ENCODE peak calls at places on chromosomes 12 and 14, in six cellular contexts. D is heart right ventricle; G is RWPE2; E is HepG2; A is CD8-positive, alpha-beta T cell; Q is left lung. S is an unnamed sample.

GRCh38 chr14:102930138-102930752 is 7.8 kb downstream of the AMN start:
- ATAC-seq in D (no peak), G (no peak), E (no peak), A (no peak), Q (no peak), S (no peak)

GRCh38 chr12:79295572-79295971 is 395.2 kb downstream of the PAWR start:
- ATAC-seq in D (no peak), G (no peak), E (no peak), A (no peak), Q (no peak), S (no peak)

GRCh38 chr14:54784060-54784459 is 118.6 kb downstream of the GCH1 start:
- ATAC-seq in D (peak; percentile 86), G (no peak), E (peak; percentile 27), A (no peak), Q (no peak), S (no peak)

GRCh38 chr14:75168586-75169335 is 7.7 kb downstream of the TMED10 start:
- ATAC-seq in D (no peak), G (peak; percentile 19), E (no peak), A (no peak), Q (no peak), S (no peak)

GRCh38 chr12:52924764-52925716 is 20.2 kb upstream of the KRT8 start:
- ATAC-seq in D (no peak), G (peak; percentile 76), E (peak; percentile 38), A (no peak), Q (peak; percentile 20), S (no peak)

GRCh38 chr14:60051690-60052324 is 39.9 kb upstream of the PCNX4 start:
- ATAC-seq in D (no peak), G (no peak), E (no peak), A (peak; percentile 68), Q (no peak), S (no peak)

GRCh38 chr12:6067152-6067916 is 57.1 kb downstream of the VWF start:
- ATAC-seq in D (peak; percentile 21), G (no peak), E (peak; percentile 58), A (no peak), Q (no peak), S (peak; percentile 39)

GRCh38 chr12:97568336-97569180 is 106.0 kb downstream of the RMST start:
- ATAC-seq in D (no peak), G (peak; percentile 97), E (peak; percentile 97), A (no peak), Q (peak; percentile 96), S (no peak)

GRCh38 chr14:102917469-102918211 is 4.8 kb upstream of the AMN start:
- ATAC-seq in D (peak; percentile 35), G (peak; percentile 6), E (peak; percentile 4), A (peak; percentile 74), Q (peak; percentile 57), S (peak; percentile 11)

GRCh38 chr12:87670448-87670847 is 358.8 kb downstream of the C12orf50 start:
- ATAC-seq in D (no peak), G (no peak), E (no peak), A (no peak), Q (no peak), S (no peak)

GRCh38 chr12:122086641-122087285 is 8.2 kb downstream of the MLXIP start:
- ATAC-seq in D (peak; percentile 30), G (no peak), E (no peak), A (no peak), Q (no peak), S (no peak)

GRCh38 chr14:24935796-24936195 is 114.2 kb downstream of the STXBP6 start:
- ATAC-seq in D (no peak), G (no peak), E (peak; percentile 26), A (no peak), Q (no peak), S (no peak)

DNA sequence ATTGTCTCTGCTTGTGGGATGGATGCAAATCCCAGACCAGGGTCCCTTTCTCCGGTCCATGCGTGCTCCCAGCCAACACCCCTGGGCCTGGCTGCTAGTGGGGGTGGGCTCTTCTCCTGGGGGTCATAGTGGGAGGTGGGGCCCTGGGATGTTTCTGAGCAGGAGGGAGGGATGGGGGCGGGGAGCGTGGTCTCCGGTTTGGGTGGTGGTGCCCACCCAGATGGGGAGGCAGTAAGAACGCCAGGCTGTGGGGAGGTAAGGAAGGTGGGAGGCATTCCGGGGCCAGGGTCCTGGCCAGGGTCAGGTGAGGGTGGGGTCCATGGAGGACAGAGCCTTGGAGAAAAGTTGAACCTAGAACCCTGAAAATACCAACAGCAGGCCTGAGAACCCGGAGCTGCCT is 5.5 kb downstream of the CRIP2 start:
- ATAC-seq in D (no peak), G (no peak), E (no peak), A (no peak), Q (no peak), S (no peak)
- H3K4me1 ChIP-seq in D (peaks cover 87% of the 10 kb centered on the region), G (peaks cover 40% of the 10 kb centered on the region), E (peaks cover 63% of the 10 kb centered on the region), A (peaks cover 87% of the 10 kb centered on the region), Q (peaks cover 48% of the 10 kb centered on the region), S (peaks cover 64% of the 10 kb centered on the region)

GRCh38 chr14:99713972-99714371 is 29.9 kb downstream of the CYP46A1 start:
- ATAC-seq in D (no peak), G (no peak), E (no peak), A (no peak), Q (no peak), S (no peak)
- H3K27ac ChIP-seq in D (no peak overlapping the region), G (no peak overlapping the region), E (no peak overlapping the region), A (no peak overlapping the region), Q (no peak overlapping the region), S (no peak overlapping the region)

DNA sequence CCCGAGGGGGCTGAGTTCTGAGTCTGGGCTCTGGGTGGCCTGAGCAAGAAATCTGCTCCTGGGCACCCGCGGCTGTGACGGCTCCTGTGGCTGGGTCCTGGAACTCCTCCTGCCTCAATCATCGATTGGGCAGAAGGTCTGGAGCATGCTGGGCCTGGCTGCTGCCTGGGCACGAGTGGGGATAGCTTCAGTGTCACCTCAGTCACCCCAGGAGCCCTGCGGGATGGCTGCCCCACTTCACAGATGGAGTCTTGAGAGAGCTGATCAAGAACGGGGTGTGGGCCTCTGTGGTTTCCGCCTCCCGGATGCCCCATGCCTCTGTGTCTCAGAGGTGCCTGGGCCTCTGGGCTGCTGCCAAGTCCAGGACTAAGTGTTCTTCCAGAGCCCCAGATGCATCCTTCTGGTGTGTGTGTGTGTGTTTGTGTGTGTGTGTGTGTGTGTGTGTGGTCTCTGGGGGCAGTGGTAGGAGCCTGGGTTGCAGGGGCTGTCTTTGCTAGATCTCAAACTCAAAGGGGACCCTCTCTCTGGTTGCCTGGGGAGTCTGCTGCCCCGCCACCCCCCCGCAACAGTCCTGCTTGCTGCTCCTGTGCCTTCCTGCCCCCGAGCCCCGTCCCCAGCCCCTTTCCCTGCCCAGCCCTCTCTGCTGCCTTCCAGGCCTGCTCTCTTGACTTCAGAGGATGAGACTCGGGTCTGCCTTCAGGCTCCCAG is 185.5 kb upstream of the C14orf180 start:
- ATAC-seq in D (peak; percentile 94), G (peak; percentile 24), E (no peak), A (peak; percentile 65), Q (peak; percentile 26), S (peak; percentile 76)
- H3K4me1 ChIP-seq in D (peaks cover 32% of the 10 kb centered on the region), G (no peaks in the 10 kb centered on the region), E (no peaks in the 10 kb centered on the region), A (peaks cover 78% of the 10 kb centered on the region), Q (no peaks in the 10 kb centered on the region), S (no peaks in the 10 kb centered on the region)

GRCh38 chr12:104280111-104280510 is 23.4 kb upstream of the EID3 start:
- ATAC-seq in D (no peak), G (no peak), E (no peak), A (no peak), Q (no peak), S (no peak)

GRCh38 chr12:104280703-104281458 is 22.7 kb upstream of the EID3 start:
- ATAC-seq in D (no peak), G (peak; percentile 95), E (no peak), A (no peak), Q (peak; percentile 56), S (no peak)

GRCh38 chr12:104282109-104282508 is 21.4 kb upstream of the EID3 start:
- ATAC-seq in D (no peak), G (no peak), E (no peak), A (no peak), Q (no peak), S (no peak)

GRCh38 chr12:104279164-104279563 is 24.4 kb upstream of the EID3 start:
- ATAC-seq in D (no peak), G (no peak), E (no peak), A (no peak), Q (no peak), S (no peak)

GRCh38 chr12:104281636-104282035 is 21.9 kb upstream of the EID3 start:
- ATAC-seq in D (no peak), G (no peak), E (no peak), A (no peak), Q (no peak), S (no peak)
- H3K27ac ChIP-seq in D (no peak overlapping the region), G (no peak overlapping the region), E (no peak overlapping the region), A (no peak overlapping the region), Q (peak overlapping the region; percentile 13), S (no peak overlapping the region)

DNA sequence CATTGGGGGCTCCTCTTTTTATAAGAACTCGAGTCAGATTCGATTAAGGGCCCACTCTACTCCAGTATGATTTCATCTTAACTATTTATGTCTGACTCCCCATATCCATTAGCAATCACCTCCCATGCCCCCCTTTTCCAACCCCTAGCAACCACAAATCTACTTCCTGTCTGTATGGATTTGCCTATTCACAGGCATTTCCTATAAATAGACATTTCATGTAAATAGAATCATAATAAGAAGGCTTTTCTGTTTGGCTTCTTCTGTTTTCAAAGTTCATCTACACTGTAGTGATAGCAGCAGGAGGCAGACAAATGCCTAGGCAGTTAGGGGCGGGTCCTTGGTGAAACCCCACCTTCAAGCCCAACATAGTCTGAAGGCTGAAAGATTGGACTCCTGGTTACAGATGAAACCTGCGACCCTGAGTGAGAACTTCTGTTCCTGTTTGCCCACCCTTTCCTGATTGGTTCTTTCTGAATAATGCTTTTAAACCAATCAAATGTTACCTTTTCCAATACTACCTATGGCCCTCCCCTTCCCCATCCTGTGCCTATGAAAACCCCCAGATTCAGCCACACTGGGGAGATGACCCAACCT is 62.1 kb upstream of the HECTD1 start:
- ATAC-seq in D (no peak), G (no peak), E (peak; percentile 25), A (no peak), Q (no peak), S (no peak)
- H3K4me1 ChIP-seq in D (no peaks in the 10 kb centered on the region), G (peaks cover 8% of the 10 kb centered on the region), E (peaks cover 72% of the 10 kb centered on the region), A (no peaks in the 10 kb centered on the region), Q (no peaks in the 10 kb centered on the region), S (peaks cover 37% of the 10 kb centered on the region)